ENCODE peak calls at places on chromosomes 1 and 21, in six cellular contexts. S, L, J, G, H and N are unnamed samples.

GRCh38 chr1:41666991-41667631 is 182.6 kb upstream of the EDN2 start:
- DNase-seq in S (no peak), L (no peak), J (no peak), G (no peak), H (no peak), N (peak)

GRCh38 chr1:244918422-244919319 is 54.3 kb upstream of the HNRNPU start:
- DNase-seq in S (peak), L (no peak), J (peak), G (no peak), H (no peak), N (peak)

GRCh38 chr1:112754116-112754628 is 39.0 kb upstream of the PPM1J start:
- DNase-seq in S (no peak), L (no peak), J (no peak), G (no peak), H (no peak), N (no peak)

GRCh38 chr1:178243890-178244289 is 150.0 kb downstream of the RASAL2 start:
- DNase-seq in S (no peak), L (no peak), J (no peak), G (no peak), H (no peak), N (no peak)

GRCh38 chr1:214400136-214400535 is 119.2 kb downstream of the SMYD2 start:
- DNase-seq in S (no peak), L (peak), J (no peak), G (no peak), H (no peak), N (no peak)

GRCh38 chr1:30748699-30749401 is 8.7 kb downstream of the LAPTM5 start:
- DNase-seq in S (no peak), L (no peak), J (no peak), G (no peak), H (no peak), N (no peak)

GRCh38 chr1:94095112-94095637 is 25.8 kb downstream of the ABCA4 start:
- DNase-seq in S (no peak), L (peak), J (peak), G (no peak), H (peak), N (peak)

GRCh38 chr1:153919879-153920852 is 2.6 kb downstream of the GATAD2B start:
- DNase-seq in S (no peak), L (peak), J (no peak), G (no peak), H (peak), N (peak)

GRCh38 chr21:42414066-42414465 is 10.4 kb downstream of the UBASH3A start:
- DNase-seq in S (no peak), L (no peak), J (no peak), G (no peak), H (no peak), N (no peak)

GRCh38 chr21:33325222-33326067 is 675 bp downstream of the IFNAR1 start:
- DNase-seq in S (peak), L (peak), J (peak), G (no peak), H (peak), N (peak)

GRCh38 chr21:45064618-45065399 is 9.6 kb upstream of the ADARB1 start:
- DNase-seq in S (no peak), L (no peak), J (no peak), G (no peak), H (no peak), N (no peak)

GRCh38 chr1:198936371-198937083 is 297.7 kb downstream of the PTPRC start:
- DNase-seq in S (no peak), L (peak), J (peak), G (no peak), H (no peak), N (peak)

GRCh38 chr1:33152685-33153432 is 29.0 kb downstream of the TRIM62 start:
- DNase-seq in S (no peak), L (peak), J (peak), G (no peak), H (no peak), N (peak)

GRCh38 chr1:231278100-231278790 is 37.2 kb downstream of the GNPAT start:
- DNase-seq in S (no peak), L (no peak), J (no peak), G (no peak), H (no peak), N (no peak)

GRCh38 chr1:178052650-178053461 is 41.0 kb upstream of the RASAL2 start:
- DNase-seq in S (no peak), L (peak), J (peak), G (no peak), H (no peak), N (peak)

GRCh38 chr1:115669002-115669673 is 27.4 kb downstream of the VANGL1 start:
- DNase-seq in S (no peak), L (peak), J (no peak), G (no peak), H (peak), N (peak)

GRCh38 chr1:167066333-167067122 is 23.6 kb downstream of the GPA33 start:
- DNase-seq in S (peak), L (peak), J (peak), G (no peak), H (no peak), N (peak)

GRCh38 chr21:45074818-45075605 is 632 bp downstream of the ADARB1 start:
- DNase-seq in S (peak), L (peak), J (peak), G (no peak), H (no peak), N (no peak)

GRCh38 chr1:115671176-115672062 is 29.6 kb downstream of the VANGL1 start:
- DNase-seq in S (no peak), L (peak), J (no peak), G (no peak), H (no peak), N (no peak)

GRCh38 chr21:41207401-41208388 is 39.7 kb downstream of the BACE2 start:
- DNase-seq in S (no peak), L (peak), J (peak), G (no peak), H (no peak), N (peak)

GRCh38 chr1:109579496-109579895 is 31.1 kb downstream of the GNAI3 start:
- DNase-seq in S (no peak), L (peak), J (no peak), G (no peak), H (no peak), N (no peak)

GRCh38 chr21:45042664-45043161 is 31.7 kb upstream of the ADARB1 start:
- DNase-seq in S (no peak), L (no peak), J (no peak), G (no peak), H (no peak), N (no peak)

GRCh38 chr1:40948741-40949528 is 30.6 kb upstream of the CTPS1 start:
- DNase-seq in S (peak), L (peak), J (peak), G (no peak), H (peak), N (peak)

GRCh38 chr1:203425668-203425999 is 50.0 kb upstream of the PRELP start:
- DNase-seq in S (no peak), L (peak), J (no peak), G (no peak), H (no peak), N (no peak)

GRCh38 chr1:170959385-170959784 is 24.1 kb downstream of the MROH9 start:
- DNase-seq in S (no peak), L (peak), J (no peak), G (no peak), H (no peak), N (no peak)

GRCh38 chr1:12666141-12666735 is 22.4 kb downstream of the AADACL4 start:
- DNase-seq in S (no peak), L (no peak), J (no peak), G (no peak), H (no peak), N (peak)

GRCh38 chr1:36612881-36613280 is 130.2 kb upstream of the CSF3R start:
- DNase-seq in S (no peak), L (no peak), J (peak), G (no peak), H (no peak), N (no peak)

GRCh38 chr1:172629170-172629569 is 29.7 kb upstream of the FASLG start:
- DNase-seq in S (no peak), L (no peak), J (no peak), G (no peak), H (no peak), N (no peak)

GRCh38 chr1:100009458-100009857 is 39.7 kb downstream of the SLC35A3 start:
- DNase-seq in S (no peak), L (no peak), J (no peak), G (no peak), H (no peak), N (peak)

GRCh38 chr1:78831731-78832360 is 174.7 kb downstream of the ADGRL4 start:
- DNase-seq in S (no peak), L (peak), J (no peak), G (no peak), H (peak), N (peak)

GRCh38 chr1:170790651-170791071 is 126.7 kb downstream of the PRRX1 start:
- DNase-seq in S (no peak), L (peak), J (no peak), G (no peak), H (no peak), N (peak)

GRCh38 chr1:55542901-55543504 is 327.8 kb upstream of the USP24 start:
- DNase-seq in S (no peak), L (peak), J (no peak), G (no peak), H (no peak), N (peak)

GRCh38 chr1:221494670-221495069 is 247.2 kb downstream of the DUSP10 start:
- DNase-seq in S (no peak), L (peak), J (no peak), G (no peak), H (no peak), N (peak)

GRCh38 chr1:183942933-183943693 is 94.4 kb downstream of the COLGALT2 start:
- DNase-seq in S (no peak), L (peak), J (no peak), G (no peak), H (peak), N (peak)

DNA sequence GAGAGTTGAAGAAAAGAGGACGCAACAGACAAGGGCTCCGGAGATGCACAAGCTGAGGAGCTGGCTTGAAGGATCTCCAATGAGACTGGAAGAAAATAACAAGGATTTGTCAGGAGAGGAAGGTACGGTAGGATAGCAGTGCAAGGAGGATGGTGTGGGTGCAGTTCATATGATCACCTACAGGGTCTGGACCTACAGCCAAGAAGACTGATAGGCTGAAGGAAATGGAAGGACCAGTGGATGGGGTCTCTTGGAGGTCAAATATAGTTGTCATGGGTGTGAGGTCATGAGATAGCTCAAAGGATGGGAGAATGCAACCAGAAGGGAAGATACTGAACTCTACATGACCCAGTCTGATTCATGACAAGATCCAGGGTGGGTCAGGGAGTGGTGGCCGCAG is 15.2 kb upstream of the KANK4 start:
- DNase-seq in S (no peak), L (no peak), J (no peak), G (no peak), H (no peak), N (no peak)
- TF ChIP-seq CTCF in S (peak), L (no peak), J (no peak), G (no peak), H (no peak), N (peak)

DNA sequence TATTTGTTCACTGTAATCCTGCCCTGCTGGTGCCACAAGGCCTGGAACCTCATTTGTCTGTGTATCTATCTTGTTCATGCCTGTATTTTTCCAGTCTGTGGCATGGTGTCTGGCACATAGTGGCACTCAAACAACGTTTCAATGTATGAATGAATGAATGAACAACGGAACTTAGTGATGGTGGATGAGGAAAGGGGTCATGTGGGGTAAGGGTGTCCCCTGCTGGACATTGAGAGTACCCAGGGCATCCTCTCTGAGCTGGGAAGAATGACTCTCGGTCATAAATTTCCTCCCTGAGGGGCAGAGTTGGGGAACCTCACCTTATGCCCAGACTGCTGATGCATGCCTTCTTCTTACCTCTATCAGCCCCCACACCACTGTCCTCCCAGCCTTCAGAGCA is 18.9 kb upstream of the ZNF683 start:
- DNase-seq in S (no peak), L (peak), J (no peak), G (no peak), H (peak), N (peak)
- TF ChIP-seq CTCF in S (no peak), L (peak), J (peak), G (no peak), H (peak), N (peak)

DNA sequence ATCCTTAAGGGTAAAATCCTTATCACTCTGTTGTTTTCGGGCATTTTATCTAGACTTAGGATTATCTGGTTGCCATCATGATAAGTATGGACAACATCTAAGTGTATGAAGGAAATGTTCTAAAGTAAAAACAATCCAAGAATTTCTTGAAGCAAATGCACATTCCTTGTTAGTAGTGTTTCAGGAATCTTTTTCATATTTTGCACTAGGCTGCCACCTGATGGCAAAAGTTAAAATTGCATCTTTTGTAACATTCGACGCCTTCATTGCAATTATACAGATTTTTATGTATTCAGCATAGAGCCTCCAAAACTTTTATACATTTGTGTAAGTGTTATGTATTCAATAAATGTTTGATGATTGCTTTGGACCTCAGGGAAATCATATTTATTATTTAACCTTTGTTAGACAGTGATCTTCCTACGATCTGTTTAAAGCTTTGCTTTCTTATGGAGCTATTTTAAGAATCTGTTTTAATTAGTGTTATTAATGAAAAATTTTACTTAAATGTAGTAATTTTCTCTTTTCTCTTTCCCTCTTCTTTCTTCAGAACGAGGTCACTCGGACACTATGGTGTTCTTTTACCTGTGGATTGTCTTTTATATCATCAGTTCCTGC is 49.4 kb upstream of the KIAA1614 start:
- DNase-seq in S (peak), L (peak), J (peak), G (no peak), H (peak), N (peak)
- TF ChIP-seq CTCF in S (peak), L (peak), J (peak), G (peak), H (peak), N (peak)

DNA sequence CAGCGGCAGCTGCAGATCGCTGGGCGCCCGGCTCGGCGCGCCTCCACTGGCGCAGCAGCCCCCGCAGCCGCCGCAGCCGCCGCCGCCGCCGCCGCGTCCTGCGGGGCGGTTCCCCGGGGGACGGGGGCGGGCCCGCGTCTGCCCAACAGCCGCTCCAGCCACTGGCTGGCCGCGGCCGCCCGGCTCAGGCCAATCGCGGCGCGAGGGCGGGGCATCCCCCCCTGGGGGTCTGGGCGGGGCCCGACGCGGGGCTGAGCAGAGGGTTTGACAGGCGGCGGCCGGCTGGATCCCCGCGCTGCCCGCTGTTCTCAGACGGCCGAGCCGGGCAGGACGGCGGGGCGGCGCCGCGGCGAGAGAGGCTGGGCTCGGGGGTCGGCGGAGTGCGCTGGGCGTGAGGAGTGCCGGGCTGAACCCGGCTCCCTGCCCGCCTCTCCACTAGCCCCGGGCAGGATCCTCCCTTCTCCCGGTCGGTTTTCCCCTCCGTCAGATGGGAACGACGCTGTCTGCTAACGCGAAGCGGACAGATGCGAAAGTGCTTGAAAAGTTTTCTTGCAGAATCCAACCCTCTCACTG is at the start of gene GLIS1:
- DNase-seq in S (peak), L (peak), J (peak), G (no peak), H (peak), N (peak)
- TF ChIP-seq CTCF in S (no peak), L (no peak), J (no peak), G (no peak), H (no peak), N (no peak)

GRCh38 chr1:246122071-246122470 is 385.0 kb downstream of the SMYD3 start:
- DNase-seq in S (no peak), L (no peak), J (no peak), G (no peak), H (no peak), N (no peak)

GRCh38 chr1:246121533-246121932 is 385.5 kb downstream of the SMYD3 start:
- DNase-seq in S (no peak), L (no peak), J (no peak), G (no peak), H (no peak), N (peak)

GRCh38 chr1:246113555-246114095 is 393.5 kb downstream of the SMYD3 start:
- DNase-seq in S (no peak), L (no peak), J (no peak), G (no peak), H (no peak), N (peak)

GRCh38 chr1:246114369-246114768 is 392.7 kb downstream of the SMYD3 start:
- DNase-seq in S (no peak), L (no peak), J (no peak), G (no peak), H (no peak), N (no peak)

GRCh38 chr1:246117066-246117791 is 389.9 kb downstream of the SMYD3 start:
- DNase-seq in S (no peak), L (peak), J (peak), G (no peak), H (peak), N (peak)
- TF ChIP-seq CTCF in S (no peak), L (peak), J (no peak), G (no peak), H (peak), N (peak)

GRCh38 chr1:37946703-37947360 is at the start of gene INPP5B:
- DNase-seq in S (peak), L (peak), J (peak), G (peak), H (peak), N (peak)
- TF ChIP-seq CTCF in S (no peak), L (no peak), J (no peak), G (no peak), H (no peak), N (no peak)